ENCODE peak calls at places on chromosomes 12 and 14, in four cellular contexts. J, I, L and F are unnamed samples.

GRCh38 chr12:54521291-54522062 is 23.9 kb downstream of the NCKAP1L start:
- DNase-seq in J (no peak), I (no peak), L (no peak), F (no peak)

GRCh38 chr12:77842430-77842829 is 11.7 kb downstream of the NAV3 start:
- DNase-seq in J (no peak), I (no peak), L (no peak), F (no peak)

GRCh38 chr12:26853303-26854027 is 20.5 kb upstream of the ITPR2 start:
- DNase-seq in J (peak), I (peak), L (peak), F (peak)

GRCh38 chr14:44795725-44796124 is 166.0 kb downstream of the KLHL28 start:
- DNase-seq in J (peak), I (no peak), L (no peak), F (no peak)

GRCh38 chr14:24816011-24816928 is 182.3 kb upstream of the GZMB start:
- DNase-seq in J (no peak), I (no peak), L (no peak), F (no peak)

GRCh38 chr14:104109731-104110361 is 24.3 kb downstream of the ASPG start:
- DNase-seq in J (no peak), I (no peak), L (peak), F (no peak)

GRCh38 chr14:64410084-64410774 is 22.1 kb downstream of the MTHFD1 start:
- DNase-seq in J (peak), I (peak), L (no peak), F (no peak)

GRCh38 chr12:452667-453210 is 7.0 kb upstream of the B4GALNT3 start:
- DNase-seq in J (peak), I (no peak), L (no peak), F (peak)

GRCh38 chr14:57725399-57726077 is 140.4 kb downstream of the SLC35F4 start:
- DNase-seq in J (no peak), I (no peak), L (no peak), F (no peak)

GRCh38 chr12:94707892-94708291 is 57.5 kb upstream of the TMCC3 start:
- DNase-seq in J (no peak), I (peak), L (peak), F (no peak)

GRCh38 chr12:110176745-110177144 is 52.6 kb downstream of the IFT81 start:
- DNase-seq in J (no peak), I (no peak), L (no peak), F (no peak)

GRCh38 chr12:78290606-78291345 is 460.1 kb downstream of the NAV3 start:
- DNase-seq in J (no peak), I (peak), L (no peak), F (no peak)

GRCh38 chr12:1592444-1593231 is 1.7 kb downstream of the FBXL14 start:
- DNase-seq in J (peak), I (peak), L (no peak), F (peak)

GRCh38 chr12:67222302-67222701 is 46.9 kb upstream of the CAND1 start:
- DNase-seq in J (no peak), I (peak), L (no peak), F (no peak)

GRCh38 chr14:53450871-53451270 is 297.7 kb upstream of the DDHD1 start:
- DNase-seq in J (no peak), I (no peak), L (no peak), F (no peak)

GRCh38 chr12:3119192-3119744 is 42.1 kb downstream of the TSPAN9 start:
- DNase-seq in J (no peak), I (no peak), L (no peak), F (no peak)

GRCh38 chr14:72849222-72849621 is 44.7 kb downstream of the DPF3 start:
- DNase-seq in J (no peak), I (no peak), L (peak), F (no peak)
- H3K27ac ChIP-seq in J (no peak), I (no peak), L (no peak), F (no peak)

GRCh38 chr14:68710776-68711175 is 82.1 kb downstream of the ZFP36L1 start:
- DNase-seq in J (peak), I (no peak), L (no peak), F (no peak)
- H3K27ac ChIP-seq in J (no peak), I (no peak), L (no peak), F (no peak)

DNA sequence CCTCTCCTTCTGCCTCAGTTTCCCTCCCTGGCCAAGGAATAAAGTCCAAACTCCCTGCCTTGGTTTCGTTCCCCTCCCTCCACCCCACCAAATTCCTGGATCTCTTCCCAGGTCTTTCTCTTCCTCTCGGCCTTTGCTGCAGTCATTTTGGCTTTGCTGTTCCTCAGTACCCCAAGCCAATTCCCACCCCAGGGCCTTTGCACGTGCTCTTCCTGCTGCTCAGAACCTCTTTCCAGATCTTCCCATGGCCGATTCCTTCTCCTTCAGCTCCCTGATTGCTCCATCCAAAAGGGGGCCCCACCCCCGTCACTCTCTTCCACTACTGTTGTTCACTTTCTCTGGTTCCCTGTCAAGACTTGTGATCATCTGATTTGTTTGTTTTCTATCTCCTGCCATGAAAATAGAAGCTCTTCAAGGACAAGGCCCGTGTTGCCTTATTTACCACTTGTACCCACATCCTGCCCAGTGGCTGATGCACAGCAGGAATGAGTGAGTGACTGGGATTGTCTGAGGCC is 3.1 kb downstream of the HNF1A start:
- DNase-seq in J (no peak), I (no peak), L (no peak), F (no peak)
- H3K27ac ChIP-seq in J (no peak), I (peak), L (no peak), F (no peak)

GRCh38 chr12:66035289-66035961 is 95.1 kb downstream of the LLPH start:
- DNase-seq in J (no peak), I (peak), L (no peak), F (no peak)

GRCh38 chr12:66032739-66033138 is 97.8 kb downstream of the LLPH start:
- DNase-seq in J (no peak), I (no peak), L (no peak), F (no peak)

GRCh38 chr12:66041651-66042363 is 88.7 kb downstream of the LLPH start:
- DNase-seq in J (no peak), I (no peak), L (no peak), F (no peak)

GRCh38 chr12:66036317-66036716 is 94.2 kb downstream of the LLPH start:
- DNase-seq in J (no peak), I (peak), L (no peak), F (no peak)
- H3K27ac ChIP-seq in J (no peak), I (peak), L (no peak), F (no peak)